ENCODE peak calls at places on chromosomes 6 and 20, in ten cellular contexts. Z is heart left ventricle; X is activated CD8-positive, alpha-beta T cell treated with anti-CD3 and anti-CD28 coated beads, Interleukin-2, amount 10 ng/mL, durations not matched to agents 7 days and 5 days; W is naive thymus-derived CD8-positive, alpha-beta T cell; K is activated CD8-positive, alpha-beta memory T cell treated with anti-CD3 and anti-CD28 coated beads, Interleukin-2, amount 10 ng/mL, durations not matched to agents 7 days and 5 days; J is esophagus mucosa; L is upper lobe of right lung; T is effector memory CD8-positive, alpha-beta T cell; P is activated CD4-positive, alpha-beta T cell treated with anti-CD3 and anti-CD28 coated beads for 36 hours; C is activated T-cell treated with anti-CD3 and anti-CD28 coated beads, Interleukin-2, amount 50 U/mL, for 4 hours. A is an unnamed sample.

GRCh38 chr20:63896136-63896890 is 1.4 kb downstream of the DNAJC5 start:
- ATAC-seq in Z (no peak), K (peak), L (peak), T (peak), X (peak), J (peak), P (peak), C (peak), W (peak), A (no peak)

GRCh38 chr6:139922236-139922635 is 547.8 kb upstream of the CITED2 start:
- ATAC-seq in P (no peak), C (no peak), X (no peak), W (no peak), T (no peak), L (no peak), J (no peak), K (no peak), Z (no peak), A (no peak)

GRCh38 chr6:130000526-130001228 is 17.7 kb upstream of the L3MBTL3 start:
- ATAC-seq in J (no peak), W (no peak), X (no peak), T (no peak), K (no peak), C (no peak), L (no peak), P (no peak), Z (no peak), A (no peak)

GRCh38 chr20:49668181-49668877 is 45.3 kb downstream of the B4GALT5 start:
- ATAC-seq in T (peak), X (peak), C (peak), P (peak), Z (peak), K (peak), W (peak), L (peak), J (peak), A (no peak)

GRCh38 chr6:108251252-108251651 is 9.6 kb downstream of the SNX3 start:
- ATAC-seq in Z (no peak), X (no peak), K (no peak), C (no peak), P (no peak), J (no peak), L (no peak), T (no peak), W (no peak), A (no peak)

GRCh38 chr20:48750941-48751620 is 76.7 kb downstream of the PREX1 start:
- ATAC-seq in C (peak), K (peak), Z (peak), J (peak), X (peak), L (peak), T (peak), W (peak), P (peak), A (peak)

GRCh38 chr20:57407541-57407956 is 16.4 kb downstream of the RBM38 start:
- ATAC-seq in P (no peak), W (no peak), T (peak), J (no peak), C (no peak), K (no peak), L (no peak), Z (no peak), X (no peak), A (no peak)

GRCh38 chr6:39777661-39778060 is 14.5 kb upstream of the DAAM2 start:
- ATAC-seq in X (no peak), P (no peak), J (no peak), L (peak), K (no peak), C (no peak), Z (peak), W (no peak), T (no peak), A (peak)

GRCh38 chr6:22153384-22154158 is 143.3 kb downstream of the PRL start:
- ATAC-seq in L (peak), W (no peak), K (no peak), T (no peak), C (no peak), J (no peak), P (no peak), X (no peak), Z (no peak), A (no peak)

GRCh38 chr6:48389146-48390043 is 278.4 kb upstream of the PTCHD4 start:
- ATAC-seq in J (no peak), X (no peak), T (no peak), C (no peak), Z (no peak), K (no peak), L (no peak), P (no peak), W (no peak), A (no peak)

GRCh38 chr6:154996841-154997311 is 1.8 kb downstream of the TIAM2 start:
- ATAC-seq in T (no peak), X (no peak), W (no peak), K (no peak), J (peak), P (peak), Z (no peak), L (peak), C (no peak), A (no peak)

GRCh38 chr20:48772183-48772976 is 55.4 kb downstream of the PREX1 start:
- ATAC-seq in L (peak), K (no peak), X (no peak), T (no peak), W (peak), C (no peak), J (peak), Z (peak), P (no peak), A (peak)

GRCh38 chr6:161618816-161619454 is 345.1 kb upstream of the AGPAT4 start:
- ATAC-seq in Z (no peak), K (no peak), T (no peak), L (no peak), X (no peak), J (no peak), W (no peak), P (no peak), C (no peak), A (no peak)

GRCh38 chr6:20334961-20335360 is 66.7 kb upstream of the E2F3 start:
- ATAC-seq in Z (no peak), L (no peak), W (no peak), T (no peak), J (no peak), C (no peak), P (no peak), X (no peak), K (no peak), A (no peak)

GRCh38 chr20:36927704-36928103 is 23.8 kb downstream of the SAMHD1 start:
- ATAC-seq in C (no peak), Z (no peak), W (no peak), L (no peak), K (no peak), T (no peak), J (no peak), X (no peak), P (no peak), A (no peak)

GRCh38 chr20:9442858-9443257 is 71.5 kb upstream of the LAMP5 start:
- ATAC-seq in K (no peak), T (no peak), Z (no peak), C (no peak), W (no peak), J (no peak), L (no peak), X (no peak), P (peak), A (no peak)

GRCh38 chr20:46670585-46671584 is 18.4 kb downstream of the TP53RK start:
- ATAC-seq in C (no peak), X (no peak), P (no peak), W (no peak), L (no peak), Z (no peak), K (no peak), T (no peak), J (no peak), A (no peak)

GRCh38 chr6:50819906-50820589 is 1.4 kb downstream of the TFAP2B start:
- ATAC-seq in Z (no peak), K (no peak), C (no peak), P (no peak), X (no peak), T (no peak), L (peak), J (peak), W (no peak), A (no peak)

GRCh38 chr6:11653028-11653583 is 115.6 kb downstream of the TMEM170B start:
- ATAC-seq in P (peak), C (peak), K (peak), J (peak), X (peak), W (peak), T (no peak), Z (no peak), L (peak), A (no peak)

GRCh38 chr6:82143041-82143481 is 104.5 kb downstream of the IBTK start:
- ATAC-seq in L (no peak), P (no peak), X (no peak), W (no peak), Z (peak), J (no peak), C (no peak), T (no peak), K (no peak), A (no peak)

GRCh38 chr6:36209606-36210005 is 13.1 kb downstream of the BRPF3 start:
- ATAC-seq in K (no peak), P (no peak), L (no peak), W (no peak), X (no peak), T (no peak), Z (no peak), C (no peak), J (no peak), A (no peak)

GRCh38 chr20:50153153-50153499 is 397 bp downstream of the PEDS1 start:
- ATAC-seq in Z (no peak), P (no peak), K (no peak), T (peak), W (peak), L (no peak), X (peak), J (no peak), C (no peak), A (no peak)

GRCh38 chr6:21587182-21587924 is 6.2 kb upstream of the SOX4 start:
- ATAC-seq in P (peak), T (peak), L (peak), J (peak), W (peak), K (peak), Z (peak), C (peak), X (peak), A (peak)

GRCh38 chr20:52814371-52814770 is 157.8 kb upstream of the TSHZ2 start:
- ATAC-seq in P (no peak), W (no peak), K (no peak), X (no peak), Z (no peak), L (no peak), T (no peak), J (no peak), C (no peak), A (no peak)

GRCh38 chr6:106125925-106126435 is 39.8 kb downstream of the PRDM1 start:
- ATAC-seq in X (no peak), Z (no peak), K (peak), L (no peak), P (peak), C (peak), J (peak), W (no peak), T (peak), A (no peak)

A was measured in gastroesophageal sphincter.